ENCODE peak calls at places on chromosomes 6 and 20, in ten cellular contexts. O is left cardiac atrium; Y is fibroblast of the aortic adventitia; Q is PC-3; G is fibroblast of mammary gland; X is NCI-H2081 treated with DMSO at 0.1 percent for 48 hours; B is anterior cingulate cortex; T is T follicular helper cell; P is activated naive CD4-positive, alpha-beta T cell; M is coronary artery. A is an unnamed sample.

GRCh38 chr6:146775227-146775626 is 176.5 kb downstream of the ADGB start:
- DNase-seq in O (no peak), Y (peak), Q (peak), G (peak), X (no peak), B (no peak), T (no peak), P (no peak), M (no peak), A (peak)

GRCh38 chr20:37596890-37597539 is 69.3 kb upstream of the BLCAP start:
- DNase-seq in O (no peak), Y (no peak), Q (no peak), G (no peak), X (no peak), B (no peak), T (no peak), P (no peak), M (no peak), A (no peak)

GRCh38 chr20:15236812-15237211 is 899.4 kb upstream of the FLRT3 start:
- DNase-seq in O (no peak), Y (peak), Q (peak), G (peak), X (no peak), B (no peak), T (no peak), P (no peak), M (no peak), A (peak)

GRCh38 chr20:31684153-31685003 is 38.3 kb downstream of the BCL2L1 start:
- DNase-seq in O (no peak), Y (no peak), Q (peak), G (no peak), X (no peak), B (no peak), T (no peak), P (no peak), M (no peak), A (no peak)

GRCh38 chr6:76682842-76683241 is 610.4 kb upstream of the IMPG1 start:
- DNase-seq in O (no peak), Y (peak), Q (peak), G (peak), X (no peak), B (no peak), T (no peak), P (no peak), M (no peak), A (peak)

GRCh38 chr6:38150681-38151296 is 331.3 kb downstream of the ZFAND3 start:
- DNase-seq in O (no peak), Y (no peak), Q (no peak), G (no peak), X (no peak), B (no peak), T (no peak), P (no peak), M (peak), A (no peak)

GRCh38 chr20:24781061-24781980 is 167.7 kb upstream of the CST7 start:
- DNase-seq in O (no peak), Y (peak), Q (peak), G (peak), X (no peak), B (peak), T (no peak), P (no peak), M (no peak), A (peak)

GRCh38 chr6:14026831-14027539 is 90.6 kb upstream of the CD83 start:
- DNase-seq in O (no peak), Y (peak), Q (no peak), G (peak), X (no peak), B (peak), T (no peak), P (no peak), M (no peak), A (no peak)

GRCh38 chr6:109202409-109203264 is 107.3 kb downstream of the CEP57L1 start:
- DNase-seq in O (no peak), Y (no peak), Q (peak), G (peak), X (no peak), B (no peak), T (no peak), P (no peak), M (no peak), A (no peak)

GRCh38 chr6:144681334-144681733 is 396.2 kb downstream of the UTRN start:
- DNase-seq in O (no peak), Y (no peak), Q (no peak), G (no peak), X (no peak), B (no peak), T (no peak), P (no peak), M (no peak), A (no peak)

GRCh38 chr6:30007132-30007764 is 53.8 kb upstream of the POLR1H start:
- DNase-seq in O (peak), Y (no peak), Q (no peak), G (no peak), X (no peak), B (no peak), T (no peak), P (no peak), M (no peak), A (no peak)

GRCh38 chr6:9487128-9487527 is 927.7 kb downstream of the TFAP2A start:
- DNase-seq in O (no peak), Y (no peak), Q (no peak), G (no peak), X (no peak), B (no peak), T (no peak), P (no peak), M (no peak), A (peak)

GRCh38 chr6:136640132-136640915 is 90.1 kb upstream of the MAP7 start:
- DNase-seq in O (peak), Y (peak), Q (no peak), G (peak), X (no peak), B (no peak), T (no peak), P (no peak), M (no peak), A (peak)

GRCh38 chr6:109595998-109596397 is 95.0 kb downstream of the AK9 start:
- DNase-seq in O (no peak), Y (peak), Q (peak), G (peak), X (no peak), B (no peak), T (no peak), P (no peak), M (no peak), A (peak)

GRCh38 chr6:11535801-11536230 is 1.7 kb upstream of the TMEM170B start:
- DNase-seq in O (no peak), Y (peak), Q (peak), G (peak), X (no peak), B (no peak), T (no peak), P (no peak), M (no peak), A (peak)

GRCh38 chr20:39468703-39469102 is 506.6 kb downstream of the DHX35 start:
- DNase-seq in O (no peak), Y (no peak), Q (no peak), G (no peak), X (no peak), B (no peak), T (no peak), P (no peak), M (no peak), A (no peak)

GRCh38 chr20:54475334-54476287 is at the start of gene DOK5:
- DNase-seq in O (peak), Y (peak), Q (no peak), G (peak), X (no peak), B (peak), T (no peak), P (no peak), M (no peak), A (peak)

GRCh38 chr6:47116616-47117015 is 74.5 kb upstream of the ADGRF1 start:
- DNase-seq in O (no peak), Y (no peak), Q (peak), G (no peak), X (no peak), B (no peak), T (no peak), P (no peak), M (no peak), A (no peak)

GRCh38 chr20:45911486-45912343 is at the start of gene PLTP:
- DNase-seq in O (peak), Y (peak), Q (peak), G (peak), X (no peak), B (peak), T (no peak), P (peak), M (peak), A (peak)

GRCh38 chr6:46652232-46652602 is 401 bp downstream of the CYP39A1 start:
- DNase-seq in O (no peak), Y (no peak), Q (peak), G (no peak), X (no peak), B (no peak), T (no peak), P (no peak), M (no peak), A (no peak)

GRCh38 chr20:19758888-19759331 is 852 bp downstream of the RIN2 start:
- DNase-seq in O (peak), Y (peak), Q (peak), G (peak), X (no peak), B (peak), T (no peak), P (no peak), M (no peak), A (peak)

GRCh38 chr6:31128093-31128676 is 7.9 kb upstream of the CDSN start:
- DNase-seq in O (peak), Y (peak), Q (peak), G (peak), X (no peak), B (no peak), T (peak), P (peak), M (no peak), A (peak)

GRCh38 chr20:45138451-45139300 is 14.4 kb upstream of the WFDC12 start:
- DNase-seq in O (peak), Y (no peak), Q (peak), G (peak), X (no peak), B (no peak), T (peak), P (peak), M (no peak), A (peak)

GRCh38 chr20:22717466-22717865 is 133.1 kb upstream of the FOXA2 start:
- DNase-seq in O (peak), Y (peak), Q (peak), G (no peak), X (no peak), B (no peak), T (no peak), P (no peak), M (no peak), A (peak)

GRCh38 chr6:138104618-138105213 is 2.5 kb downstream of the PERP start:
- DNase-seq in O (no peak), Y (no peak), Q (no peak), G (no peak), X (no peak), B (no peak), T (no peak), P (no peak), M (no peak), A (no peak)

GRCh38 chr6:52284131-52284459 is 447 bp downstream of the MCM3 start:
- DNase-seq in O (peak), Y (no peak), Q (peak), G (peak), X (no peak), B (no peak), T (no peak), P (no peak), M (no peak), A (peak)

GRCh38 chr20:51196991-51197651 is 174.2 kb upstream of the KCNG1 start:
- DNase-seq in O (no peak), Y (no peak), Q (no peak), G (no peak), X (no peak), B (no peak), T (no peak), P (no peak), M (no peak), A (no peak)

GRCh38 chr20:50844430-50845100 is 49.7 kb downstream of the BCAS4 start:
- DNase-seq in O (peak), Y (peak), Q (peak), G (peak), X (no peak), B (no peak), T (no peak), P (no peak), M (no peak), A (peak)

GRCh38 chr20:20160513-20160912 is 108.2 kb downstream of the CFAP61 start:
- DNase-seq in O (no peak), Y (no peak), Q (no peak), G (no peak), X (no peak), B (no peak), T (no peak), P (no peak), M (no peak), A (no peak)

GRCh38 chr20:63319164-63320040 is 26.4 kb downstream of the COL20A1 start:
- DNase-seq in O (peak), Y (no peak), Q (no peak), G (no peak), X (no peak), B (no peak), T (no peak), P (no peak), M (no peak), A (no peak)

GRCh38 chr6:136334853-136335252 is 45.2 kb upstream of the BCLAF1 start:
- DNase-seq in O (no peak), Y (no peak), Q (no peak), G (no peak), X (no peak), B (no peak), T (no peak), P (no peak), M (no peak), A (no peak)

GRCh38 chr6:147625946-147626345 is 117.5 kb downstream of the SAMD5 start:
- DNase-seq in O (no peak), Y (no peak), Q (no peak), G (no peak), X (no peak), B (no peak), T (no peak), P (no peak), M (no peak), A (no peak)

GRCh38 chr6:152642578-152643375 is 5.6 kb upstream of the SYNE1 start:
- DNase-seq in O (peak), Y (peak), Q (peak), G (peak), X (no peak), B (peak), T (no peak), P (no peak), M (no peak), A (peak)

GRCh38 chr6:128492386-128492785 is 28.0 kb downstream of the PTPRK start:
- DNase-seq in O (no peak), Y (no peak), Q (peak), G (no peak), X (no peak), B (no peak), T (no peak), P (no peak), M (no peak), A (peak)